ENCODE peak calls at places on chromosomes 11 and 22, in six cellular contexts. J is fibroblast of mammary gland, M is HFF-Myc, I is left ventricle myocardium inferior, L is AG04450, Z is body of pancreas. N is an unnamed sample.

GRCh38 chr11:115324569-115325432 is 179.4 kb downstream of the CADM1 start:
- DNase-seq in J (peak), M (peak), I (no peak), L (peak), Z (peak), N (peak)

GRCh38 chr22:41092847-41093371 is 517 bp downstream of the EP300 start:
- DNase-seq in J (peak), M (no peak), I (no peak), L (no peak), Z (peak), N (no peak)

GRCh38 chr11:60155928-60156327 is 27.0 kb downstream of the MS4A6A start:
- DNase-seq in J (no peak), M (no peak), I (no peak), L (no peak), Z (no peak), N (no peak)

GRCh38 chr11:121741954-121742361 is 289.2 kb upstream of the SORL1-AS1 start:
- DNase-seq in J (peak), M (no peak), I (peak), L (no peak), Z (peak), N (no peak)

GRCh38 chr11:67345949-67346819 is 7.2 kb downstream of the POLD4 start:
- DNase-seq in J (peak), M (no peak), I (no peak), L (no peak), Z (peak), N (no peak)

GRCh38 chr11:104122008-104122635 is 41.8 kb downstream of the PDGFD start:
- DNase-seq in J (no peak), M (no peak), I (no peak), L (no peak), Z (no peak), N (no peak)

GRCh38 chr11:33616552-33616951 is 84.1 kb downstream of the C11orf91 start:
- DNase-seq in J (no peak), M (no peak), I (no peak), L (no peak), Z (no peak), N (no peak)

GRCh38 chr11:68460741-68461283 is at the start of gene PPP6R3:
- DNase-seq in J (no peak), M (no peak), I (no peak), L (no peak), Z (no peak), N (no peak)

GRCh38 chr11:98136357-98136756 is 884.4 kb upstream of the CNTN5 start:
- DNase-seq in J (no peak), M (no peak), I (no peak), L (no peak), Z (no peak), N (no peak)

GRCh38 chr11:19660076-19660475 is 52.6 kb upstream of the NAV2 start:
- DNase-seq in J (peak), M (no peak), I (no peak), L (no peak), Z (no peak), N (peak)

GRCh38 chr22:19982991-19983578 is 33.5 kb downstream of the ARVCF start:
- DNase-seq in J (no peak), M (no peak), I (no peak), L (no peak), Z (no peak), N (no peak)

GRCh38 chr11:104581246-104581980 is 316.8 kb downstream of the CASP12 start:
- DNase-seq in J (peak), M (no peak), I (no peak), L (no peak), Z (no peak), N (no peak)

GRCh38 chr11:71488086-71488967 is 35.3 kb downstream of the NADSYN1 start:
- DNase-seq in J (no peak), M (peak), I (no peak), L (peak), Z (no peak), N (no peak)

GRCh38 chr11:20973959-20974358 is 304.6 kb downstream of the NELL1 start:
- DNase-seq in J (no peak), M (no peak), I (no peak), L (no peak), Z (no peak), N (no peak)

GRCh38 chr22:28815101-28815500 is 14.7 kb upstream of the XBP1 start:
- DNase-seq in J (no peak), M (no peak), I (no peak), L (no peak), Z (no peak), N (no peak)

GRCh38 chr11:8775341-8776133 is 92.9 kb downstream of the RPL27A start:
- DNase-seq in J (no peak), M (no peak), I (no peak), L (no peak), Z (peak), N (no peak)

GRCh38 chr22:22929381-22930221 is 42.0 kb downstream of the IGLL5 start:
- DNase-seq in J (no peak), M (no peak), I (no peak), L (no peak), Z (no peak), N (no peak)

GRCh38 chr11:70065318-70066135 is 12.6 kb upstream of the ANO1 start:
- DNase-seq in J (no peak), M (no peak), I (no peak), L (no peak), Z (no peak), N (no peak)

GRCh38 chr11:17780668-17781067 is 46.1 kb downstream of the KCNC1 start:
- DNase-seq in J (no peak), M (no peak), I (no peak), L (no peak), Z (no peak), N (no peak)

GRCh38 chr11:75562836-75563484 is 907 bp downstream of the SERPINH1 start:
- DNase-seq in J (peak), M (peak), I (no peak), L (no peak), Z (no peak), N (no peak)

GRCh38 chr11:64152841-64153691 is 12.8 kb downstream of the MACROD1 start:
- DNase-seq in J (peak), M (no peak), I (peak), L (no peak), Z (peak), N (no peak)

GRCh38 chr11:27626938-27627586 is 73.2 kb downstream of the BDNF start:
- DNase-seq in J (no peak), M (no peak), I (no peak), L (no peak), Z (no peak), N (no peak)

GRCh38 chr11:74683941-74684481 is 47.2 kb downstream of the CHRDL2 start:
- DNase-seq in J (peak), M (no peak), I (no peak), L (no peak), Z (no peak), N (no peak)

GRCh38 chr22:49951986-49952896 is 8.3 kb upstream of the PIM3 start:
- DNase-seq in J (no peak), M (no peak), I (no peak), L (peak), Z (no peak), N (no peak)

GRCh38 chr11:35478411-35479139 is 46.8 kb downstream of the PAMR1 start:
- DNase-seq in J (no peak), M (no peak), I (no peak), L (no peak), Z (no peak), N (no peak)

DNA sequence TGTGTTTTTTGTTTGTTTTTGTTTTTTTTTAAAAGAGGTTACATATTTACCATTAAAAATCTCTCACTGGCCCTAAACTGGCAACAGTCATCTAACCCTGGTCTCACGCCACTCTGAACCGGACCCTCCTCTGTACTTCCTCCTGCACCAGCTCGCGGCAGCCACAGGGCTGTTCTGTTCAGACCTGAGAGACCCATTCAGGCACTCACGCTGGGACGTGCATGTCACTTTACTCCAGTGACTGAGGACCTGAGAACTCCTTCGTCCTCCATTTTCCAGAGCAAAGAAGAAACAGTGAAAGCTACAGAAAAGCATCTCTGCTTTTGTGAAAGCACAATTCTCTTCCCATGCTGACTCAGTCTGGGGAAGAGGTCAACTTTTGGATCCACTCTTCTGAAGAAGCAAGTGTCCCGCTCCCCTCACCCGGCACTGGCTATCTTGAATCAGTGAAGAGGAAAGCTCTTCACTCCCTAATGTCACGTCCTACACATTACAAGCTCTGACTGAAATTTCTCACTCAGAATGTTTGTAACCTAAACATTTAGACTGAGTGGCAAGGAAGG is 24.6 kb downstream of the PISD start:
- DNase-seq in J (peak), M (no peak), I (peak), L (no peak), Z (no peak), N (no peak)
- H3K4me3 ChIP-seq in J (no peak), M (no peak), I (peak), L (no peak), Z (no peak), N (no peak)

GRCh38 chr11:12102588-12103410 is 7.6 kb upstream of the MICAL2 start:
- DNase-seq in J (no peak), M (no peak), I (no peak), L (no peak), Z (no peak), N (no peak)
- TF ChIP-seq CTCF in J (peak), M (no peak), I (peak), L (peak), Z (no peak), N (peak)

GRCh38 chr11:128450882-128451647 is 136.3 kb downstream of the ETS1 start:
- DNase-seq in J (no peak), M (no peak), I (no peak), L (no peak), Z (no peak), N (no peak)
- H3K4me3 ChIP-seq in J (no peak), M (no peak), I (peak), L (no peak), Z (no peak), N (peak)

GRCh38 chr11:123357990-123358827 is 71.9 kb upstream of the GRAMD1B start:
- DNase-seq in J (peak), M (no peak), I (peak), L (no peak), Z (no peak), N (no peak)
- TF ChIP-seq CTCF in J (peak), M (no peak), I (peak), L (no peak), Z (no peak), N (no peak)

DNA sequence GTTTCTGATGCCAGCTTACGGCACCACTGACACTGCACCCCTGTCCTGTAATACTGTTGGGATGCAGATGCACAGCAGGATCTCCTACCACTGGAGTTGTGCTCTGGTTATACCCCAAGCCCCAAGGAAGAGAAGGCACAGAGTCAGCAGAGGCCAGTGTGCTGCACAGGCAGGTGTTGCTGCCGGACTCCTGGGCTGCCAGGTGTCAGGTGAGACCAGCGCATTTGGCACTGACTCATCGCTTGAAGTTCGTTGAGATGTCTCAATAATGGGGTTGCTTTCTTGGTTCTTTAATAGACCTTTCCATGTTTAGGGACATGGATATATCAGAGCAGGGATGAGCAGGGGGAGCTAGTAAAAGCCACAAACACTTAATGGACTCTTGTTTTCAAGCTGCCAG is 75.7 kb upstream of the TTC12 start:
- DNase-seq in J (no peak), M (no peak), I (no peak), L (no peak), Z (no peak), N (no peak)
- H3K4me3 ChIP-seq in J (no peak), M (no peak), I (no peak), L (no peak), Z (no peak), N (no peak)